ENCODE peak calls at places on chromosome 1, in six cellular contexts. Q is neural crest cell, M is IMR-90, P is H1, C is GM20000, E is body of pancreas. X is an unnamed sample.

GRCh38 chr1:181386340-181386739 is 97.0 kb upstream of the CACNA1E start:
- DNase-seq in Q (no peak), M (no peak), P (no peak), C (no peak), E (no peak), X (no peak)

GRCh38 chr1:26696191-26696644 is 403 bp downstream of the ARID1A start:
- DNase-seq in Q (peak; percentile 8), M (no peak), P (no peak), C (peak; percentile 61), E (no peak), X (no peak)

GRCh38 chr1:169486281-169486904 is 649 bp upstream of the SLC19A2 start:
- DNase-seq in Q (no peak), M (peak; percentile 66), P (no peak), C (peak; percentile 12), E (no peak), X (peak; percentile 3)

GRCh38 chr1:119565131-119565772 is 58.2 kb downstream of the HSD3B1 start:
- DNase-seq in Q (no peak), M (no peak), P (no peak), C (peak; percentile 10), E (no peak), X (no peak)

GRCh38 chr1:34695580-34695979 is 59.3 kb upstream of the GJB5 start:
- DNase-seq in Q (no peak), M (no peak), P (no peak), C (no peak), E (no peak), X (no peak)

GRCh38 chr1:167486090-167486824 is 32.1 kb downstream of the CD247 start:
- DNase-seq in Q (no peak), M (no peak), P (no peak), C (no peak), E (no peak), X (no peak)

GRCh38 chr1:75855010-75855409 is 58.3 kb downstream of the MSH4 start:
- DNase-seq in Q (no peak), M (peak; percentile 53), P (no peak), C (no peak), E (no peak), X (peak; percentile 31)

GRCh38 chr1:205258313-205259176 is 30.8 kb downstream of the TMCC2 start:
- DNase-seq in Q (no peak), M (peak; percentile 51), P (no peak), C (no peak), E (no peak), X (no peak)

GRCh38 chr1:184685116-184685515 is 69.5 kb downstream of the EDEM3 start:
- DNase-seq in Q (no peak), M (no peak), P (no peak), C (no peak), E (no peak), X (no peak)

GRCh38 chr1:155069551-155070391 is 6.2 kb downstream of the EFNA4 start:
- DNase-seq in Q (no peak), M (no peak), P (no peak), C (no peak), E (no peak), X (no peak)

GRCh38 chr1:27233677-27234053 is 767 bp upstream of the WDTC1 start:
- DNase-seq in Q (no peak), M (no peak), P (no peak), C (no peak), E (no peak), X (no peak)

GRCh38 chr1:114093624-114094302 is 59.9 kb downstream of the SYT6 start:
- DNase-seq in Q (no peak), M (peak; percentile 28), P (no peak), C (no peak), E (no peak), X (no peak)

GRCh38 chr1:33512612-33513011 is 40.2 kb downstream of the ZSCAN20 start:
- DNase-seq in Q (no peak), M (no peak), P (no peak), C (no peak), E (no peak), X (no peak)

GRCh38 chr1:231512147-231512698 is 16.2 kb upstream of the TSNAX start:
- DNase-seq in Q (no peak), M (peak; percentile 54), P (no peak), C (no peak), E (no peak), X (no peak)

GRCh38 chr1:220813013-220813412 is 26.3 kb downstream of the MTARC1 start:
- DNase-seq in Q (no peak), M (no peak), P (peak; percentile 60), C (no peak), E (no peak), X (no peak)
- TF ChIP-seq CTCF in Q (no peak), M (no peak), P (peak; percentile 67), C (no peak), E (no peak), X (no peak)

GRCh38 chr1:70353641-70354331 is 736 bp downstream of the ANKRD13C start:
- DNase-seq in Q (no peak), M (peak; percentile 74), P (no peak), C (peak; percentile 15), E (no peak), X (peak; percentile 36)

GRCh38 chr1:70353038-70353437 is 1.5 kb downstream of the ANKRD13C start:
- DNase-seq in Q (no peak), M (no peak), P (no peak), C (no peak), E (no peak), X (no peak)

GRCh38 chr1:70358921-70359564 is 4.5 kb upstream of the ANKRD13C start:
- DNase-seq in Q (no peak), M (peak; percentile 46), P (no peak), C (peak; percentile 27), E (no peak), X (no peak)

GRCh38 chr1:70355111-70355407 is 537 bp upstream of the ANKRD13C start:
- DNase-seq in Q (no peak), M (no peak), P (no peak), C (no peak), E (no peak), X (no peak)

DNA sequence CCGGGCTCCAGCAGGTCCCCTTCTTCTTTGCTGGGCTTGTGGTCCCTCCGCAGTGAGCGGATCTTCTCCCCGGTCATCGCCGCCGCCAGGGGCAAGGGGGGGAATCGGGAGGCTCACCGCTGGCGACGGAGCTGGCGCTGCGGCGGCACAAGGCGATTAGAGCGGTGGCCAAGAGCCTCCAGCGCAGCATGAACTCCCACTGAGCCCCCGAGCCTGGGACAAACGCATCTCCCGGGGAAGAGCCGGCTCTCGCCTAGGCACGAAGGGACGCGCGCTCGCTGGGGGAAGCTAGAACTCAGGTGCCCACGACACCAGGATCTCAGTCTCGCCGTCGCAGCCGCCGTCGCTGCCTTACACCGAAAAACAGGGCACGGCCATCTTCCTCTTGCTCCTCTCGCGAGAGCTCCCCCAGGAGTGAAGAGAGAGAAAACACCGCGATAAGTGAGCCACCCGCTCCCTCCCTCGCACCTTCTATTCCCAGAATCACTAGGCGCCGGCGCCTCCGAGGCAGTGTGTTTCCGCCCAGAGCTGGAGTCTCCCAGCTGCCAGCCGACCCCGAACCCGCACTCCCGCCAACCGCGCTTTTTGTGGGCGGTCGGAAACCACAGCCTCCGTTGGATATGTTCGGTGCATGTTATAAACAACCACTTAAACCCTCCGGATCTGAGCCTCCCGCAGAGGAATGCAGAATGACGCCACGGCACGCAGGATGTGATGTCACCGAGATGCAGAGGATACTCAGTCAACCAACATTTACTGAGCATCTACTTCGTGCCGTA is at the start of gene ANKRD13C:
- DNase-seq in Q (peak; percentile 89), M (peak; percentile 96), P (peak; percentile 93), C (peak; percentile 89), E (peak; percentile 94), X (peak; percentile 91)
- TF ChIP-seq CTCF in Q (peak; percentile 38), M (peak; percentile 6), P (no peak), C (no peak), E (peak; percentile 25), X (no peak)

GRCh38 chr1:178093958-178094751 is at the start of gene RASAL2:
- DNase-seq in Q (peak; percentile 65), M (peak; percentile 46), P (peak; percentile 84), C (peak; percentile 75), E (peak; percentile 65), X (no peak)
- TF ChIP-seq CTCF in Q (peak; percentile 24), M (peak; percentile 34), P (no peak), C (no peak), E (peak; percentile 24), X (peak; percentile 18)

DNA sequence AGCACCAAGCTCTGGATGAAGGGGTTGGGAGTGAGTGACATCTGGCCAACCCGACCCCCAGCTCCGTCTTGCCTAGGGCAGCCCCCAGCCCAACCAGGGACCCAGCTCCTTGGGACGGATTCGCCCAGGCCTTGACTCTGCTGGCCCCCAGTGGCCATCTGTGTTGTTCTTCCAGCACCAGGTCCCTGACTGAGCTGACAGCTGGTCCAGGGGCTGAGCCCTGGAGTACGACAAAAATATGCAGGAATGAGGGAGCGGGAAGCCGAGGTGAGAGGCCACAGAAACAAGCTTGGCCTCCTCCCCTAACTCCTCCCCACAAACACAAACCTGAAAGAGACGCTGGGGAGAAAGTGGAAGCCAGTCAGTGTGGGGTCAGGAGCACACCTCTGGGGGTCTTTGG is 55.0 kb upstream of the PAX7 start:
- DNase-seq in Q (peak; percentile 81), M (peak; percentile 8), P (peak; percentile 99), C (peak; percentile 54), E (peak; percentile 79), X (no peak)
- TF ChIP-seq CTCF in Q (peak; percentile 79), M (peak; percentile 50), P (peak; percentile 84), C (no peak), E (peak; percentile 73), X (peak; percentile 89)

DNA sequence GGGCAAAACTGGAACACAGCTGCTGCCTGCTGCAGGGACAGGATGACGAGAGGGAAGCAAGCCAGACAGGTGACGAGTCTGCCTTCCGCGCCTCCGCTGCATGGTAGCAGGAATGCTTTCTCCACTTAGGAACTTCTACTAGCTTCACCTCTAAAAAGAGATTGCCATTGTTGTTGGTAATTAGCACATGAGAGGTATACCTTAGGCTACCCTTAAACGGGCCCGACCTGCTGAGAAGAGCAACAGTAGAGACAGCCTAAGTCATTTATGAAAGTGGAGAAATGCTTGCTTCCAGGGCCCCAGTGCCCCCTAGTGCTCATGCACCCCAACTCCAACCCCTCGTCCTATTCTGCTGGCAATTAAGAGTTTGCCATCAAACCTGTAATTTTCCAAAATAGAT is 96.9 kb upstream of the AKT3 start:
- DNase-seq in Q (no peak), M (no peak), P (peak; percentile 67), C (peak; percentile 23), E (no peak), X (no peak)
- TF ChIP-seq CTCF in Q (peak; percentile 48), M (peak; percentile 43), P (peak; percentile 79), C (no peak), E (peak; percentile 14), X (peak; percentile 34)

X was measured in AG09319.